ENCODE peak calls at places on chromosomes 7 and 10, in six cellular contexts. One of them, this sample, is unnamed.

GRCh38 chr7:83020171-83020570 is 142.5 kb downstream of the PCLO start:
- DNase-seq in bronchial epithelial cell: no peak
- DNase-seq in mesothelial cell of epicardium: no peak
- DNase-seq in GM12878: no peak
- DNase-seq in H9: no peak
- DNase-seq in upper lobe of right lung: no peak
- DNase-seq in this sample: no peak

GRCh38 chr10:62048919-62049636 is 147.6 kb downstream of the ARID5B start:
- DNase-seq in bronchial epithelial cell: peak; percentile 96
- DNase-seq in mesothelial cell of epicardium: peak; percentile 68
- DNase-seq in GM12878: no peak
- DNase-seq in H9: peak; percentile 76
- DNase-seq in upper lobe of right lung: peak; percentile 83
- DNase-seq in this sample: peak; percentile 91

GRCh38 chr7:977326-978048 is 2.1 kb upstream of the COX19 start:
- DNase-seq in bronchial epithelial cell: no peak
- DNase-seq in mesothelial cell of epicardium: no peak
- DNase-seq in GM12878: peak; percentile 56
- DNase-seq in H9: no peak
- DNase-seq in upper lobe of right lung: no peak
- DNase-seq in this sample: no peak

GRCh38 chr10:28382520-28383269 is 79.8 kb upstream of the MPP7 start:
- DNase-seq in bronchial epithelial cell: peak; percentile 90
- DNase-seq in mesothelial cell of epicardium: no peak
- DNase-seq in GM12878: no peak
- DNase-seq in H9: no peak
- DNase-seq in upper lobe of right lung: no peak
- DNase-seq in this sample: peak; percentile 73

GRCh38 chr7:94949532-94949931 is 42.1 kb downstream of the PPP1R9A start:
- DNase-seq in bronchial epithelial cell: peak; percentile 77
- DNase-seq in mesothelial cell of epicardium: no peak
- DNase-seq in GM12878: no peak
- DNase-seq in H9: no peak
- DNase-seq in upper lobe of right lung: no peak
- DNase-seq in this sample: no peak

GRCh38 chr7:65477326-65477725 is 103.7 kb downstream of the ZNF92 start:
- DNase-seq in bronchial epithelial cell: no peak
- DNase-seq in mesothelial cell of epicardium: no peak
- DNase-seq in GM12878: no peak
- DNase-seq in H9: peak; percentile 80
- DNase-seq in upper lobe of right lung: no peak
- DNase-seq in this sample: no peak

GRCh38 chr7:135210818-135211178 is 528 bp downstream of the WDR91 start:
- DNase-seq in bronchial epithelial cell: no peak
- DNase-seq in mesothelial cell of epicardium: no peak
- DNase-seq in GM12878: no peak
- DNase-seq in H9: no peak
- DNase-seq in upper lobe of right lung: no peak
- DNase-seq in this sample: no peak

GRCh38 chr10:123044391-123044790 is 35.6 kb downstream of the ACADSB start:
- DNase-seq in bronchial epithelial cell: peak; percentile 43
- DNase-seq in mesothelial cell of epicardium: no peak
- DNase-seq in GM12878: no peak
- DNase-seq in H9: no peak
- DNase-seq in upper lobe of right lung: no peak
- DNase-seq in this sample: no peak

GRCh38 chr7:42677751-42678231 is 234.1 kb downstream of the C7orf25 start:
- DNase-seq in bronchial epithelial cell: peak; percentile 88
- DNase-seq in mesothelial cell of epicardium: no peak
- DNase-seq in GM12878: no peak
- DNase-seq in H9: no peak
- DNase-seq in upper lobe of right lung: no peak
- DNase-seq in this sample: no peak

GRCh38 chr10:110273474-110273873 is 31.2 kb downstream of the SMNDC1 start:
- DNase-seq in bronchial epithelial cell: peak; percentile 82
- DNase-seq in mesothelial cell of epicardium: no peak
- DNase-seq in GM12878: peak; percentile 28
- DNase-seq in H9: no peak
- DNase-seq in upper lobe of right lung: peak; percentile 74
- DNase-seq in this sample: no peak

GRCh38 chr10:58299580-58299979 is 30.6 kb downstream of the CISD1 start:
- DNase-seq in bronchial epithelial cell: peak; percentile 47
- DNase-seq in mesothelial cell of epicardium: peak; percentile 60
- DNase-seq in GM12878: no peak
- DNase-seq in H9: peak; percentile 52
- DNase-seq in upper lobe of right lung: no peak
- DNase-seq in this sample: no peak

GRCh38 chr10:124728830-124729661 is 15.1 kb downstream of the FAM53B start:
- DNase-seq in bronchial epithelial cell: no peak
- DNase-seq in mesothelial cell of epicardium: no peak
- DNase-seq in GM12878: no peak
- DNase-seq in H9: no peak
- DNase-seq in upper lobe of right lung: peak; percentile 62
- DNase-seq in this sample: no peak

GRCh38 chr10:80477813-80478212 is 23.7 kb downstream of the TSPAN14 start:
- DNase-seq in bronchial epithelial cell: peak; percentile 97
- DNase-seq in mesothelial cell of epicardium: no peak
- DNase-seq in GM12878: no peak
- DNase-seq in H9: no peak
- DNase-seq in upper lobe of right lung: no peak
- DNase-seq in this sample: no peak

GRCh38 chr10:74548676-74549075 is 277.7 kb upstream of the KAT6B start:
- DNase-seq in bronchial epithelial cell: peak; percentile 32
- DNase-seq in mesothelial cell of epicardium: no peak
- DNase-seq in GM12878: no peak
- DNase-seq in H9: no peak
- DNase-seq in upper lobe of right lung: no peak
- DNase-seq in this sample: no peak

GRCh38 chr10:112721080-112721698 is 228.9 kb upstream of the TCF7L2 start:
- DNase-seq in bronchial epithelial cell: peak; percentile 55
- DNase-seq in mesothelial cell of epicardium: no peak
- DNase-seq in GM12878: peak; percentile 21
- DNase-seq in H9: no peak
- DNase-seq in upper lobe of right lung: no peak
- DNase-seq in this sample: no peak

GRCh38 chr10:110355922-110356627 is 51.4 kb upstream of the SMNDC1 start:
- DNase-seq in bronchial epithelial cell: no peak
- DNase-seq in mesothelial cell of epicardium: no peak
- DNase-seq in GM12878: no peak
- DNase-seq in H9: no peak
- DNase-seq in upper lobe of right lung: no peak
- DNase-seq in this sample: no peak

GRCh38 chr7:117875566-117875965 is 2.3 kb upstream of the CTTNBP2 start:
- DNase-seq in bronchial epithelial cell: no peak
- DNase-seq in mesothelial cell of epicardium: no peak
- DNase-seq in GM12878: no peak
- DNase-seq in H9: peak; percentile 75
- DNase-seq in upper lobe of right lung: no peak
- DNase-seq in this sample: no peak

GRCh38 chr10:11424456-11425287 is 186.8 kb downstream of the USP6NL start:
- DNase-seq in bronchial epithelial cell: peak; percentile 32
- DNase-seq in mesothelial cell of epicardium: peak; percentile 48
- DNase-seq in GM12878: no peak
- DNase-seq in H9: peak; percentile 69
- DNase-seq in upper lobe of right lung: peak; percentile 76
- DNase-seq in this sample: no peak

GRCh38 chr10:97016728-97017473 is 168.9 kb downstream of the SLIT1 start:
- DNase-seq in bronchial epithelial cell: no peak
- DNase-seq in mesothelial cell of epicardium: no peak
- DNase-seq in GM12878: peak; percentile 65
- DNase-seq in H9: peak; percentile 20
- DNase-seq in upper lobe of right lung: no peak
- DNase-seq in this sample: no peak

GRCh38 chr10:48363617-48364355 is 57.3 kb downstream of the MAPK8 start:
- DNase-seq in bronchial epithelial cell: peak; percentile 76
- DNase-seq in mesothelial cell of epicardium: no peak
- DNase-seq in GM12878: peak; percentile 51
- DNase-seq in H9: no peak
- DNase-seq in upper lobe of right lung: no peak
- DNase-seq in this sample: peak; percentile 37

GRCh38 chr10:115141254-115141653 is 48.1 kb downstream of the ATRNL1 start:
- DNase-seq in bronchial epithelial cell: peak; percentile 30
- DNase-seq in mesothelial cell of epicardium: no peak
- DNase-seq in GM12878: no peak
- DNase-seq in H9: no peak
- DNase-seq in upper lobe of right lung: no peak
- DNase-seq in this sample: no peak

GRCh38 chr10:72164617-72165016 is 51.2 kb upstream of the ANAPC16 start:
- DNase-seq in bronchial epithelial cell: peak; percentile 8
- DNase-seq in mesothelial cell of epicardium: no peak
- DNase-seq in GM12878: no peak
- DNase-seq in H9: no peak
- DNase-seq in upper lobe of right lung: no peak
- DNase-seq in this sample: no peak

GRCh38 chr7:128347573-128348147 is 4.0 kb upstream of the RBM28 start:
- DNase-seq in bronchial epithelial cell: peak; percentile 44
- DNase-seq in mesothelial cell of epicardium: no peak
- DNase-seq in GM12878: no peak
- DNase-seq in H9: peak; percentile 48
- DNase-seq in upper lobe of right lung: peak; percentile 71
- DNase-seq in this sample: no peak

GRCh38 chr10:114023198-114023597 is 20.5 kb upstream of the ADRB1 start:
- DNase-seq in bronchial epithelial cell: no peak
- DNase-seq in mesothelial cell of epicardium: no peak
- DNase-seq in GM12878: no peak
- DNase-seq in H9: no peak
- DNase-seq in upper lobe of right lung: no peak
- DNase-seq in this sample: no peak

GRCh38 chr10:116268976-116269375 is 4.0 kb downstream of the GFRA1 start:
- DNase-seq in bronchial epithelial cell: peak; percentile 4
- DNase-seq in mesothelial cell of epicardium: no peak
- DNase-seq in GM12878: no peak
- DNase-seq in H9: no peak
- DNase-seq in upper lobe of right lung: no peak
- DNase-seq in this sample: no peak

GRCh38 chr10:43691503-43691902 is 42.8 kb upstream of the ZNF32 start:
- DNase-seq in bronchial epithelial cell: no peak
- DNase-seq in mesothelial cell of epicardium: no peak
- DNase-seq in GM12878: no peak
- DNase-seq in H9: no peak
- DNase-seq in upper lobe of right lung: no peak
- DNase-seq in this sample: no peak
- TF ChIP-seq CTCF in bronchial epithelial cell: no peak
- TF ChIP-seq CTCF in mesothelial cell of epicardium: no peak
- TF ChIP-seq CTCF in GM12878: no peak
- TF ChIP-seq CTCF in H9: peak; percentile 24
- TF ChIP-seq CTCF in upper lobe of right lung: no peak
- TF ChIP-seq CTCF in this sample: peak; percentile 33

DNA sequence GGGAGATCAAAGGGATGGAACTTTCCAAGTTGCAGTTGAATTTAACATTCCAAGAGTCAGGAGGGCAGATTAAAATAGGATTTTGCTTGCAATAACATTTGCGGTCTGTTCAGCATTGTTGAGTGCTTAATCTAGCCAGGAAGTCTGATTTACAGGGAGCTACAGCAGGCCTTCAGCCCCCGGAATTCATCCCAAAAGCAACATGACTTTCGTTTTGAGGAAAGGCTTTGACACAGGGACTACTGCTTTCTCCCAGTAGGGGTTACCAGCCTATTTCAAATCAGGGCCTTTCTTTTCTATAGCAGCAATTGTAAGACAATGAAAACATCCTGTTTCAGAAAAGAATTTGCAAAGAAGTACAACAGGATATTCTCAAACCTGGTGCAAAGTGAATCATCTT is 279.7 kb upstream of the PITRM1 start:
- DNase-seq in bronchial epithelial cell: no peak
- DNase-seq in mesothelial cell of epicardium: no peak
- DNase-seq in GM12878: no peak
- DNase-seq in H9: no peak
- DNase-seq in upper lobe of right lung: no peak
- DNase-seq in this sample: peak; percentile 79
- TF ChIP-seq CTCF in bronchial epithelial cell: peak; percentile 7
- TF ChIP-seq CTCF in mesothelial cell of epicardium: no peak
- TF ChIP-seq CTCF in GM12878: no peak
- TF ChIP-seq CTCF in H9: peak; percentile 44
- TF ChIP-seq CTCF in upper lobe of right lung: peak; percentile 40
- TF ChIP-seq CTCF in this sample: peak; percentile 63

DNA sequence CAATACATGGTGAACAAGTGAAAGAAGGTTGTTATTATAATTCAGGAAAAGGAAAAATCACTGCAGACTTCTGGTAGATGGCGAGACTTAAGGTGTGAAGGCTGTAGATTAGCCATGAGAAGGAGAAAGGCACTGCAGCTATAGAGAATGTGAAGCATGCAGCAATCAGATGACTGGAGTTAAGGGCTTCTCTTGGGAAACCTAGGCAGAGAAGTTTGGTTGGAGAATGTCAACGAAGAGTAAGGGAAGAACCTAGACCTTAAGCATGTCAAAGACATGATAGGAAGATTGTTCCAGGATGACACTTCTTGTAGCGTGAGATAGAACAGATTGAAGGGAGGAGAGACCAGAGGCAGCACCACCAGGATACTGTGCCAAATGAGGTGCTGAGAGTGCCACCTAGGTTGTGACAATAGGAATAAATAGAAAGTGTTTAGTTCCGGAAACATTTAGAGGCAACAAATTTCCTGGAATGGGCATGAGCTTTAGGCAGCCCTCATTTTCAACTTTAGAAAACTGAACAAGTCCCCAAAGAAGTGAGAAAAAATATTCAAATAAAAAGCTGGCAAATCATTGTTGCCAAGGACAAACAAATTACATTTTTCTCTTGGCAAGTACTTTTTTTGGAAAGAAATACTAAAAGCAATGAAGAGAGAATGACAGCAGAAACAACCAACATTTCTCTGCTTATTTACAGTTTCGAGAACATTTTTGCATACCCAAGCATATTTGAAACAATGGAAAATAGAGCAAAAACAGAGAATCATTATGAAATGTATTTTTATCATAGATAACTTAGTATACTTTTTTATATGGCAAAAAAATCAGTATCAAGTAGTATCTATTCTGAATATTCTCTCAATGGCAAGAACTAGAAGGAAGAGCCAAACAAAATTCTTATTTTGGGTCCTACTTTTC is 4.9 kb downstream of the LRRC17 start:
- DNase-seq in bronchial epithelial cell: no peak
- DNase-seq in mesothelial cell of epicardium: no peak
- DNase-seq in GM12878: no peak
- DNase-seq in H9: no peak
- DNase-seq in upper lobe of right lung: no peak
- DNase-seq in this sample: no peak
- TF ChIP-seq CTCF in bronchial epithelial cell: no peak
- TF ChIP-seq CTCF in mesothelial cell of epicardium: no peak
- TF ChIP-seq CTCF in GM12878: peak; percentile 22
- TF ChIP-seq CTCF in H9: no peak
- TF ChIP-seq CTCF in upper lobe of right lung: no peak
- TF ChIP-seq CTCF in this sample: no peak

DNA sequence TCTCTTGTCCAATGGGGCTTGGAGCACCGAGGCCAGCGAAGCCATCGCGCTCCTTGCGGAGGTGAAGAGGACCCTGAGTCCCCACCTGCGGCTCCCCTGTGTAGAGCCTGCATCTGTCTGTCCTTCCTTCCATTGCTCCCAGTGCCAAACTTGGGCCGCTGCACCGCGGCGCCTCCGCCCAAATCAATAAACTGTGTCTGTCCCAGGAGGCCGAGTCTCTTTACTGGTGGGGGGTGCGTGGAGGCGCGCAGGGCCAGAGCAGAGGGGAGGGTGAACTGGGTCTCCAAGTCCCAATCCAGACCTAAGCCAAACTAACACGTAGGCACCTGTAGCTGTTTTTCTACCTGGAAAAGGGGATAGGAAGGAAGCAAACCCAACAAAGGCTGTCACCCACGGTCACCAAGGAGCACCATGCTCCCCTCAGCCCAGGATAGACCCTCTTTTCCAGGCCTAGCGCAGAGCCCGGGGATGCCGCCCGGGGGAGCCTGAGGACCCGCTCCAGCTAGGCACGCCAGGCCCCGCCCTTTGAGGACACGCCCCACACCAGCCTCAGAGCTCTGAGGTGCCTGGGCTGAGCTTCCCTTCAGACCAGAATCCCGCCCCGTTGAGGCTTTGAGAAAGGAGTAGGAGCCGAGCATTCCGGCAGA is 1.2 kb upstream of the CHAT start:
- DNase-seq in bronchial epithelial cell: no peak
- DNase-seq in mesothelial cell of epicardium: no peak
- DNase-seq in GM12878: no peak
- DNase-seq in H9: peak; percentile 89
- DNase-seq in upper lobe of right lung: peak; percentile 58
- DNase-seq in this sample: no peak
- TF ChIP-seq CTCF in bronchial epithelial cell: no peak
- TF ChIP-seq CTCF in mesothelial cell of epicardium: no peak
- TF ChIP-seq CTCF in GM12878: no peak
- TF ChIP-seq CTCF in H9: peak; percentile 34
- TF ChIP-seq CTCF in upper lobe of right lung: no peak
- TF ChIP-seq CTCF in this sample: no peak

This sample was measured in BJ.